ENCODE peak calls at places on chromosomes 3 and 15, in ten cellular contexts. M is tibial nerve, P is kidney, K is nephron progenitor cell, I is stomach, R is endothelial cell, C is left ventricle myocardium inferior, X is fibroblast of mammary gland, U is GM23338, V is RWPE1. A is an unnamed sample.

GRCh38 chr3:16171825-16172224 is 2.7 kb upstream of the GALNT15 start:
- DNase-seq in V (no peak), K (no peak), R (no peak), I (no peak), C (no peak), P (no peak), X (no peak), M (no peak), U (no peak), A (no peak)

GRCh38 chr3:56975562-56975961 is 84.9 kb upstream of the SPATA12 start:
- DNase-seq in U (no peak), R (no peak), P (no peak), K (no peak), I (no peak), M (no peak), C (no peak), V (no peak), X (peak; percentile 58), A (no peak)

GRCh38 chr3:130857336-130858026 is 36.4 kb upstream of the ATP2C1 start:
- DNase-seq in U (no peak), M (no peak), K (no peak), V (no peak), I (no peak), X (no peak), R (no peak), C (no peak), P (no peak), A (no peak)

GRCh38 chr3:155130001-155130400 is 49.9 kb downstream of the MME start:
- DNase-seq in R (no peak), P (no peak), U (no peak), V (no peak), M (no peak), X (no peak), C (no peak), I (no peak), K (no peak), A (no peak)

GRCh38 chr3:107235923-107236315 is 141.3 kb upstream of the CCDC54 start:
- DNase-seq in R (peak; percentile 55), P (no peak), I (no peak), X (peak; percentile 95), M (no peak), K (peak; percentile 47), V (peak; percentile 86), U (peak; percentile 82), C (no peak), A (peak; percentile 20)

GRCh38 chr15:98647774-98648653 is at the start of gene IGF1R:
- DNase-seq in K (peak; percentile 91), R (peak; percentile 95), I (peak; percentile 89), M (peak; percentile 72), U (peak; percentile 90), C (peak; percentile 88), V (peak; percentile 78), X (peak; percentile 82), P (peak; percentile 95), A (peak; percentile 83)

GRCh38 chr15:72532991-72533601 is 59.0 kb downstream of the ARIH1 start:
- DNase-seq in I (no peak), U (peak; percentile 55), R (peak; percentile 24), K (no peak), X (no peak), C (no peak), P (no peak), M (no peak), V (no peak), A (no peak)

GRCh38 chr3:131020122-131020693 is 6.4 kb downstream of the ASTE1 start:
- DNase-seq in M (no peak), I (no peak), C (no peak), V (no peak), P (no peak), X (no peak), K (no peak), R (no peak), U (peak; percentile 35), A (no peak)

GRCh38 chr15:64461577-64462162 is 1.3 kb downstream of the ZNF609 start:
- DNase-seq in U (peak; percentile 56), R (peak; percentile 4), M (no peak), I (peak; percentile 28), K (peak; percentile 20), X (no peak), P (peak; percentile 35), V (no peak), C (no peak), A (no peak)

GRCh38 chr3:38297947-38298711 is 16.0 kb downstream of the SLC22A14 start:
- DNase-seq in P (no peak), C (no peak), X (peak; percentile 43), V (peak; percentile 10), M (no peak), U (peak; percentile 28), R (no peak), K (no peak), I (no peak), A (no peak)

DNA sequence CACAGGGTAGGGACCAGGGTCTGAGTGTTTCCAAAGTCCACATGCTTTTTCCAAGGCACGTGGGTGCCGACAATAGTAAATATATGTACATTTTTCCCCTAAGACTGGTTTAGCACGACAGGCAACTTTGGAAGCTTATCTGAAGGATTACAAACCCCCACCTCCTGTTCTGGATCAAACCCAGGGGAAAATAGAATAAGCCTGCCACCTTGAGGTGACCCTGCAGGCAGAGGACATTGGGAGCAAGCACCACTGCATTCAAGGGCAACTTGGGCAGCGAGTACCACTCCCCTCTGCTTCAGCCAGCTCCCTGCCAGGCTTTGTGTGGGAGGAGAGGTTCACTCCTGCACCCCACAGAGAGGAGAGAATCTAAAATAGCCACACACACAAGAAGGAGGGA is 44.8 kb downstream of the KBTBD12 start:
- DNase-seq in P (no peak), R (peak; percentile 44), M (no peak), I (peak; percentile 56), K (peak; percentile 31), X (peak; percentile 27), V (peak; percentile 25), U (peak; percentile 73), C (no peak), A (peak; percentile 43)
- TF ChIP-seq CTCF in P (peak; percentile 35), R (no peak), M (peak; percentile 21), I (no peak), K (peak; percentile 37), X (peak; percentile 40), V (peak; percentile 14), U (peak; percentile 88), C (peak; percentile 55), A (peak; percentile 67)

GRCh38 chr3:61877359-61877770 is 316.0 kb downstream of the PTPRG start:
- DNase-seq in C (no peak), V (no peak), I (no peak), X (no peak), U (peak; percentile 52), M (no peak), R (no peak), K (peak; percentile 6), P (no peak), A (no peak)
- TF ChIP-seq CTCF in C (no peak), V (no peak), I (no peak), X (peak; percentile 16), U (no peak), M (no peak), R (peak; percentile 16), K (peak; percentile 25), P (peak; percentile 13), A (peak; percentile 58)

GRCh38 chr15:73986776-73987056 is 5.4 kb downstream of the STOML1 start:
- DNase-seq in I (no peak), V (no peak), C (no peak), P (no peak), U (no peak), M (no peak), K (no peak), X (no peak), R (no peak), A (no peak)
- TF ChIP-seq CTCF in I (no peak), V (no peak), C (no peak), P (no peak), U (peak; percentile 40), M (no peak), K (no peak), X (no peak), R (no peak), A (no peak)

GRCh38 chr3:81645248-81645647 is 116.2 kb downstream of the GBE1 start:
- DNase-seq in C (no peak), U (no peak), P (no peak), X (no peak), R (no peak), M (no peak), I (no peak), V (no peak), K (no peak), A (no peak)

GRCh38 chr3:81638480-81638879 is 123.0 kb downstream of the GBE1 start:
- DNase-seq in C (no peak), K (no peak), V (no peak), P (no peak), U (no peak), I (no peak), M (no peak), R (no peak), X (no peak), A (no peak)

GRCh38 chr3:81643721-81644120 is 117.7 kb downstream of the GBE1 start:
- DNase-seq in V (peak; percentile 1), C (no peak), I (no peak), R (peak; percentile 11), K (no peak), M (no peak), X (peak; percentile 36), U (peak; percentile 53), P (no peak), A (no peak)
- TF ChIP-seq CTCF in V (no peak), C (peak; percentile 53), I (no peak), R (no peak), K (no peak), M (no peak), X (peak; percentile 25), U (peak; percentile 79), P (peak; percentile 9), A (peak; percentile 37)

DNA sequence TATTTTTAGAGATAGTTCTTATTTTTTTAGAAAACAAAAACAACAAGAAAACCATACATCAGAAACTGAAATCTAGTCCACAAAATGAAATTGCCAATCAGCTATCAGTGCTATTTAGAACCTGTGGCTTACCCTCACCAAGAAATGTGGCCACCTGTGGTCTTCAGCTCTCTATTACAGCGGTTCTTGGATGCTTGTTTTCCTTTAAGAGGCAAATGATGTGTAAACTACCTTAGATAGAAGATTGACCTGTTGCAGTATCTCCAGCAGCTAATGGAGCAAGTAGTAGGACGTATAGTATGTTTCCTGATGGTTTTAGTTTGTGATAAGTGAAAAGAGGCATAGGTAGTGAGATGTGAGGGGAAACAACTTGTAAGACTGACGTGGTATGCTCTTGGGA is 21.2 kb downstream of the TFG start:
- DNase-seq in R (no peak), I (no peak), M (no peak), P (no peak), U (peak; percentile 22), X (no peak), C (no peak), V (no peak), K (no peak), A (no peak)
- TF ChIP-seq CTCF in R (no peak), I (no peak), M (no peak), P (no peak), U (no peak), X (no peak), C (no peak), V (no peak), K (no peak), A (no peak)

DNA sequence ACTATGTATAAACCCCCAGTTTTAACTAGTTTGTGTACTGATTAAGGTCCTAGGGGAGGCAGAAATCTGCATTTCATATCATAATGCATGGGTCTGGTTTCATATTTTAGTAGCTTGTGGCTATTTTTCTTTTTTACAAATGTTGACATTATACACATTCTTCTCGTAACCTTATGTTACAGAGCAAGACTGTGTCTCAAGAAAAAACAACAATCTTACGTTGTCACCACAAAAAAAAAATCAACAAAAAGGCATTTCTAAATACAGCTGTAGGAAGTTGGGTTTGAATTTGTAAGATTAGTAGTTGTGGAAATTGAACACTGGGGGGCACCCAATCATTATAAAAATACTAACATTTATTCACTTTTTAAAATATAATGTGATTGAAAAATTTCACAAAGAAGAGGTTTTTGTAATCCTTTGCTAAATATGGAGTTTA is 17.9 kb downstream of the SERP1 start:
- DNase-seq in K (no peak), X (peak; percentile 35), U (no peak), M (no peak), P (no peak), R (no peak), V (peak; percentile 30), C (no peak), I (no peak), A (no peak)
- TF ChIP-seq CTCF in K (peak; percentile 23), X (peak; percentile 22), U (no peak), M (no peak), P (no peak), R (peak; percentile 37), V (peak; percentile 55), C (peak; percentile 43), I (peak; percentile 28), A (peak; percentile 46)